ENCODE peak calls at places on chromosomes 5 and 9, in ten cellular contexts. U is NCI-H345; B is AG09309; H is mucosa of descending colon; F is activated T-helper 1 cell treated with anti-CD3 and anti-CD28 coated beads, Interleukin-12 subunit alpha, Interleukin-12 subunit beta, Interleukin-2, Interleukin-4 antibody, amounts not matched to agents 30 ng/mL and 10 ng/mL and 1 ng/mL, durations not matched to agents 14 hours and 24 hours and 36 hours; R is psoas muscle; O is T-helper 9 cell; Y is astrocyte of the spinal cord; M is cardiac muscle cell; N is activated gamma-delta T cell treated with Interleukin-2 at 50 U/mL for 16 hours. W is an unnamed sample.
A peak's percentile ranks its signal among the peaks of the same experiment; 100 is the strongest.

GRCh38 chr5:106097308-106097707 is 1573.4 kb downstream of the EFNA5 start:
- DNase-seq in U (no peak), N (no peak), R (no peak), O (no peak), F (no peak), B (no peak), M (peak; percentile 36), H (no peak), Y (no peak), W (no peak)

GRCh38 chr5:96776606-96777005 is 31.1 kb downstream of the ERAP1 start:
- DNase-seq in U (no peak), Y (no peak), H (no peak), B (no peak), O (no peak), N (no peak), F (no peak), M (no peak), R (no peak), W (no peak)

GRCh38 chr9:86926130-86926529 is 21.2 kb downstream of the GAS1 start:
- DNase-seq in Y (no peak), N (no peak), F (no peak), M (peak; percentile 42), R (no peak), O (no peak), U (no peak), B (no peak), H (no peak), W (no peak)

GRCh38 chr9:125843646-125844045 is 96.5 kb downstream of the PBX3 start:
- DNase-seq in Y (peak; percentile 56), O (no peak), B (no peak), M (peak; percentile 42), F (no peak), N (no peak), U (no peak), R (no peak), H (no peak), W (no peak)

GRCh38 chr5:168106008-168106761 is 185.3 kb upstream of the WWC1 start:
- DNase-seq in O (no peak), F (no peak), U (no peak), N (no peak), Y (peak; percentile 70), M (peak; percentile 33), B (peak; percentile 80), H (no peak), R (no peak), W (no peak)

GRCh38 chr5:115377468-115378217 is 81.2 kb upstream of the CCDC112 start:
- DNase-seq in N (no peak), B (peak; percentile 96), F (no peak), M (peak; percentile 86), H (no peak), O (no peak), Y (peak; percentile 87), R (no peak), U (no peak), W (no peak)

GRCh38 chr5:116652196-116652729 is 77.6 kb upstream of the SEMA6A start:
- DNase-seq in B (no peak), H (no peak), M (peak; percentile 90), N (no peak), U (peak; percentile 80), O (no peak), F (no peak), R (peak; percentile 76), Y (peak; percentile 93), W (peak; percentile 62)

GRCh38 chr5:33272288-33272687 is 168.5 kb upstream of the TARS1 start:
- DNase-seq in B (peak; percentile 78), N (no peak), U (no peak), Y (peak; percentile 94), F (no peak), M (peak; percentile 88), H (no peak), R (no peak), O (no peak), W (no peak)

GRCh38 chr5:180670586-180671359 is 21.4 kb upstream of the FLT4 start:
- DNase-seq in Y (peak; percentile 29), U (peak; percentile 97), B (peak; percentile 2), M (peak; percentile 58), F (peak; percentile 17), H (no peak), N (peak; percentile 46), R (no peak), O (no peak), W (peak; percentile 51)

GRCh38 chr5:17727212-17727611 is 93.0 kb downstream of the TAF11L14 start:
- DNase-seq in R (no peak), U (peak; percentile 23), Y (no peak), F (no peak), M (no peak), B (no peak), O (no peak), H (no peak), N (no peak), W (no peak)

GRCh38 chr9:133730994-133731715 is 7.0 kb downstream of the SARDH start:
- DNase-seq in M (no peak), R (no peak), H (no peak), N (no peak), Y (no peak), U (no peak), B (no peak), F (no peak), O (no peak), W (no peak)

GRCh38 chr9:101376117-101376866 is 8.5 kb downstream of the BAAT start:
- DNase-seq in U (no peak), M (peak; percentile 83), Y (no peak), H (no peak), B (peak; percentile 86), N (no peak), F (no peak), R (no peak), O (no peak), W (no peak)

GRCh38 chr9:112080831-112081542 is 94.1 kb downstream of the SUSD1 start:
- DNase-seq in H (no peak), U (no peak), F (no peak), O (no peak), B (no peak), Y (no peak), R (no peak), M (no peak), N (no peak), W (no peak)

GRCh38 chr5:110963495-110963894 is 108.0 kb upstream of the TSLP start:
- DNase-seq in F (no peak), H (no peak), R (no peak), Y (no peak), N (no peak), B (no peak), O (no peak), M (no peak), U (no peak), W (no peak)

GRCh38 chr5:127564002-127564769 is 46.7 kb downstream of the PRRC1 start:
- DNase-seq in U (peak; percentile 56), M (peak; percentile 79), Y (peak; percentile 56), O (peak; percentile 26), N (peak; percentile 44), B (peak; percentile 33), H (no peak), F (peak; percentile 16), R (no peak), W (no peak)

GRCh38 chr5:158145827-158146226 is 286.9 kb upstream of the CLINT1 start:
- DNase-seq in Y (no peak), M (no peak), U (no peak), R (no peak), B (no peak), F (no peak), N (no peak), O (no peak), H (no peak), W (no peak)

GRCh38 chr9:111870774-111871542 is 25.7 kb upstream of the UGCG start:
- DNase-seq in M (no peak), U (no peak), H (no peak), N (no peak), F (peak; percentile 6), O (no peak), Y (no peak), B (no peak), R (no peak), W (no peak)

GRCh38 chr9:117487555-117488175 is 72.8 kb upstream of the ASTN2 start:
- DNase-seq in U (peak; percentile 93), O (peak; percentile 1), B (no peak), M (peak; percentile 70), F (peak; percentile 20), Y (peak; percentile 33), H (peak; percentile 64), N (no peak), R (peak; percentile 82), W (peak; percentile 43)

GRCh38 chr5:143515829-143516228 is 112.3 kb upstream of the NR3C1 start:
- DNase-seq in U (no peak), N (no peak), O (no peak), H (no peak), Y (peak; percentile 25), M (no peak), F (no peak), B (no peak), R (no peak), W (no peak)

GRCh38 chr5:128782446-128782845 is 182.8 kb upstream of the SLC27A6 start:
- DNase-seq in B (peak; percentile 82), U (no peak), Y (peak; percentile 94), R (peak; percentile 65), F (no peak), H (peak; percentile 44), N (no peak), O (no peak), M (peak; percentile 92), W (peak; percentile 40)

GRCh38 chr9:121861501-121862180 is 210.2 kb downstream of the DAB2IP start:
- DNase-seq in B (no peak), N (no peak), Y (no peak), U (no peak), F (no peak), O (no peak), R (peak; percentile 76), H (no peak), M (peak; percentile 23), W (peak; percentile 37)

GRCh38 chr5:85375525-85375924 is 990.8 kb upstream of the EDIL3 start:
- DNase-seq in O (no peak), Y (no peak), B (no peak), U (no peak), F (no peak), N (no peak), H (no peak), M (peak; percentile 1), R (no peak), W (no peak)

GRCh38 chr5:32955814-32956213 is 244.7 kb downstream of the NPR3 start:
- DNase-seq in N (no peak), U (no peak), H (no peak), M (peak; percentile 18), F (no peak), R (no peak), O (no peak), Y (no peak), B (no peak), W (no peak)

GRCh38 chr9:135224921-135225541 is 137.6 kb downstream of the OLFM1 start:
- DNase-seq in M (no peak), Y (no peak), U (peak; percentile 54), N (no peak), H (peak; percentile 43), O (no peak), R (peak; percentile 32), B (no peak), F (no peak), W (no peak)

GRCh38 chr5:124980174-124980941 is 233.9 kb upstream of the ZNF608 start:
- DNase-seq in U (peak; percentile 82), F (no peak), R (no peak), M (no peak), H (no peak), B (no peak), Y (no peak), N (no peak), O (no peak), W (no peak)

GRCh38 chr9:136326061-136326776 is 1.1 kb upstream of the GPSM1 start:
- DNase-seq in Y (peak; percentile 88), N (no peak), U (no peak), O (no peak), F (no peak), M (peak; percentile 74), R (no peak), B (peak; percentile 50), H (no peak), W (no peak)